ENCODE peak calls at places on chromosomes 13 and 19, in ten cellular contexts. W is H1; G is neural crest cell; T is A549; U is nephron progenitor cell; M is CD8-positive, alpha-beta T cell; N is ovary; L is astrocyte of the cerebellum; A is fibroblast of lung; Z is AG10803. R is an unnamed sample.

GRCh38 chr13:97109841-97110492 is 112.2 kb upstream of the MBNL2 start:
- DNase-seq in W (peak), G (peak), T (peak), U (peak), M (peak), N (peak), L (peak), A (peak), Z (peak), R (peak)

GRCh38 chr19:31135841-31136240 is 213.4 kb downstream of the TSHZ3 start:
- DNase-seq in W (no peak), G (no peak), T (no peak), U (no peak), M (no peak), N (no peak), L (no peak), A (no peak), Z (peak), R (no peak)

GRCh38 chr13:98187862-98188261 is 10.8 kb upstream of the RNF113B start:
- DNase-seq in W (no peak), G (no peak), T (no peak), U (no peak), M (no peak), N (no peak), L (no peak), A (no peak), Z (no peak), R (no peak)

GRCh38 chr19:34365463-34366401 is 736 bp downstream of the GPI start:
- DNase-seq in W (peak), G (peak), T (peak), U (peak), M (no peak), N (peak), L (no peak), A (peak), Z (peak), R (peak)

GRCh38 chr19:44904426-44904994 is 1.1 kb upstream of the APOE start:
- DNase-seq in W (peak), G (no peak), T (peak), U (no peak), M (no peak), N (no peak), L (no peak), A (no peak), Z (no peak), R (no peak)

GRCh38 chr13:48531416-48532145 is 1.3 kb downstream of the RCBTB2 start:
- DNase-seq in W (no peak), G (no peak), T (no peak), U (no peak), M (no peak), N (no peak), L (no peak), A (no peak), Z (no peak), R (no peak)

GRCh38 chr19:12669272-12670158 is 2.9 kb downstream of the WDR83 start:
- DNase-seq in W (peak), G (peak), T (peak), U (peak), M (peak), N (peak), L (peak), A (peak), Z (peak), R (peak)

GRCh38 chr19:40284501-40285352 is at the start of gene AKT2:
- DNase-seq in W (peak), G (peak), T (no peak), U (peak), M (peak), N (peak), L (no peak), A (peak), Z (peak), R (peak)

GRCh38 chr13:110154370-110155031 is 152.5 kb downstream of the COL4A1 start:
- DNase-seq in W (no peak), G (no peak), T (no peak), U (no peak), M (no peak), N (no peak), L (no peak), A (no peak), Z (no peak), R (no peak)

GRCh38 chr13:102470283-102470920 is 68.6 kb upstream of the FGF14 start:
- DNase-seq in W (no peak), G (no peak), T (no peak), U (no peak), M (no peak), N (no peak), L (no peak), A (no peak), Z (no peak), R (no peak)

GRCh38 chr13:42490676-42491075 is 83.3 kb upstream of the TNFSF11 start:
- DNase-seq in W (no peak), G (no peak), T (no peak), U (no peak), M (no peak), N (no peak), L (no peak), A (no peak), Z (no peak), R (no peak)

GRCh38 chr19:56252699-56253422 is 19.7 kb upstream of the EDDM13 start:
- DNase-seq in W (peak), G (peak), T (peak), U (peak), M (peak), N (peak), L (peak), A (peak), Z (peak), R (peak)

GRCh38 chr19:2887391-2887914 is 13.3 kb upstream of the ZNF57 start:
- DNase-seq in W (peak), G (no peak), T (peak), U (no peak), M (no peak), N (no peak), L (peak), A (peak), Z (peak), R (peak)

DNA sequence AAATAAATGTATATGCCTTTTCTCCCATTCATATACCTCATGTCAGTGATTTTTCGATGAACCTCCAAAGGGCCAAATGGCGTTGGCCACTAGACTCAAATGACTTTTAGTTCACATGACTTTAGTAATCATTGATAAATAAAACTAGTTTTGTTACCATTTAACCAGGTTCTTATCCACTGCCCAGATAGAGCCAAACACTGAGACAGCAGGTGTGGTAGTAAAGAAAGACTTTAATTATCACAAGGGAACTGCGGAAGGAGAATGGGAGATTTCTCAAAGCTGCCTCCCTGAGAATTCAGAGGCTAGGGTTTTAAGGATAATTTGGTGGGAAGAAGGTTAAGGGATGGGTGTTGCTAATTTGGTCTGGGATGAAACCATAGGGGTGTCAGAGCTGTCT is 19.4 kb upstream of the KBTBD6 start:
- DNase-seq in W (no peak), G (no peak), T (no peak), U (no peak), M (no peak), N (no peak), L (no peak), A (no peak), Z (no peak), R (no peak)
- TF ChIP-seq CTCF in W (no peak), G (no peak), T (no peak), U (no peak), M (no peak), N (no peak), L (no peak), A (no peak), Z (no peak), R (no peak)

GRCh38 chr13:31964168-31964567 is 67.4 kb upstream of the FRY start:
- DNase-seq in W (no peak), G (no peak), T (no peak), U (no peak), M (no peak), N (no peak), L (no peak), A (no peak), Z (no peak), R (no peak)
- TF ChIP-seq CTCF in W (no peak), G (no peak), T (no peak), U (no peak), M (no peak), N (no peak), L (no peak), A (no peak), Z (no peak), R (no peak)

DNA sequence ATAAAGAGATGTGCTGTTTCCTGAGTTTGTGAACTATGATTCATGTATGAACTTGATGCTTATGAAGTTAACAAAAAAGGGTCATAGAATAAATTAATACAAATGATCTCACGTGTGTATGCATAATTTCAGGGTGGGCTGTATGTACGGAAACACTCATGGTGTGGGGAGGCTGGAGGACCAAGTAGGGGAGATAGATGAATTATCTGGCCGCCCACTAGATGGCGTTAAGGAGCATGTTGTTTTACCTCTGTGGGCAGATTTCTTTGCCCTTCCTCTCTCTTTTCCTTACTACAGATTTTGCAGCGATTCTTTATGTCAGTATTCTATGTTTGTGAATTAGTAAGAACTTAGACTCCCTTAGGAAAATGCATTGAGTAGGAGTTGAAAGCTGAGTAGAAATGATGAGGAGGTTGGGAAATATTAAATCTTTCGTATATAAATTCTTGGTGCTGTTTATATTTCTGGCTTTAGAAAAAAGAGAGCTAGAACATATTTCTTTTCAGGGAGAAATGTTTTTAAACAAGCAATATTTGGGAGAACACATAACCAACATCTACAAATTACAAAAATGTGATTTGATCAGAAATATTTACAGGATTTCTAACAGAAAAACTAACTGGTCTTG is 47.4 kb upstream of the TMTC4 start:
- DNase-seq in W (peak), G (peak), T (peak), U (peak), M (peak), N (no peak), L (peak), A (peak), Z (peak), R (peak)
- TF ChIP-seq CTCF in W (peak), G (peak), T (peak), U (peak), M (peak), N (no peak), L (peak), A (peak), Z (peak), R (peak)

DNA sequence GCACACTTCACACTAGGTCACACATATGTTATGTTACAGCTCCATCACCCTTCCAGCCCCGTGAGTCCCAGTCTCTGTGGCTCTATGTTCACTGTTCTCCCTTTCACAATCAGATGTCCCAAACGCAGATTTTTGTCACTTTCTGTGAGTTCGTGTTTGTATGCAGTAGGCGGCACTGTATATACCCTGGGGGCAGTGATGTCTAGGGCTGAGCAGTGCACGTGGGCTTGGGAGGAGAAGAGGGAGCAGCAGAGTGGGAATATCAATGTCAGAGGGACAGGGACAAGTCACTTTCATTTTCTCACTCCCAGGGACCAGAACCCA is 22.0 kb downstream of the PSG1 start:
- DNase-seq in W (no peak), G (no peak), T (no peak), U (no peak), M (no peak), N (no peak), L (no peak), A (no peak), Z (no peak), R (no peak)
- TF ChIP-seq CTCF in W (no peak), G (no peak), T (no peak), U (no peak), M (peak), N (no peak), L (peak), A (no peak), Z (no peak), R (no peak)